ENCODE peak calls at places on chromosome 13, in six cellular contexts. B is SW480; R is right cardiac atrium; N is iPS DF 6.9; T is activated CD4-positive, alpha-beta T cell treated with anti-CD3 and anti-CD28 coated beads, Interleukin-2, amount 50 U/mL, for 24 hours; A is T-helper 2 cell. L is an unnamed sample.

GRCh38 chr13:78993792-78994191 is 334.8 kb upstream of the OBI1 start:
- DNase-seq in B (no peak), T (no peak), N (no peak), A (no peak), R (no peak), L (no peak)

GRCh38 chr13:94330552-94331071 is 148.9 kb downstream of the DCT start:
- DNase-seq in A (no peak), N (no peak), R (no peak), B (no peak), T (no peak), L (no peak)

GRCh38 chr13:93305886-93306285 is 79.3 kb downstream of the GPC6 start:
- DNase-seq in A (no peak), T (no peak), N (no peak), B (no peak), R (no peak), L (no peak)

GRCh38 chr13:51097353-51098043 is 13.6 kb downstream of the C13orf42 start:
- DNase-seq in T (no peak), A (no peak), B (no peak), N (no peak), R (no peak), L (no peak)

GRCh38 chr13:89951341-89951740 is 1396.1 kb upstream of the MIR17HG start:
- DNase-seq in T (no peak), A (no peak), B (no peak), N (no peak), R (no peak), L (no peak)

GRCh38 chr13:51684076-51684475 is 99.8 kb downstream of the WDFY2 start:
- DNase-seq in A (no peak), R (no peak), N (no peak), B (no peak), T (no peak), L (no peak)

GRCh38 chr13:49374585-49375290 is 69.1 kb downstream of the CAB39L start:
- DNase-seq in A (no peak), T (no peak), B (peak), N (no peak), R (no peak), L (no peak)

GRCh38 chr13:111202745-111203144 is 87.6 kb downstream of the ARHGEF7 start:
- DNase-seq in R (no peak), T (no peak), A (no peak), B (no peak), N (no peak), L (no peak)

GRCh38 chr13:112711528-112712265 is 21.9 kb downstream of the ATP11A start:
- DNase-seq in T (no peak), N (peak), R (peak), B (peak), A (no peak), L (peak)

GRCh38 chr13:36344886-36345437 is 1.2 kb downstream of the SPART start:
- DNase-seq in B (no peak), T (no peak), N (no peak), R (no peak), A (no peak), L (no peak)

GRCh38 chr13:53010374-53011105 is 18.1 kb upstream of the OLFM4 start:
- DNase-seq in A (no peak), B (peak), R (no peak), T (no peak), N (no peak), L (no peak)

GRCh38 chr13:27744861-27745260 is 47.4 kb upstream of the GSX1 start:
- DNase-seq in N (no peak), T (no peak), A (no peak), B (no peak), R (no peak), L (no peak)

GRCh38 chr13:43195112-43195511 is 171.7 kb downstream of the DNAJC15 start:
- DNase-seq in B (no peak), T (no peak), A (no peak), N (no peak), R (no peak), L (no peak)

GRCh38 chr13:33490461-33491327 is 205.1 kb upstream of the STARD13 start:
- DNase-seq in B (no peak), A (no peak), N (peak), R (peak), T (no peak), L (no peak)

GRCh38 chr13:29892149-29892548 is 41.7 kb upstream of the UBL3 start:
- DNase-seq in A (no peak), N (no peak), T (no peak), B (no peak), R (no peak), L (no peak)

GRCh38 chr13:21322988-21323387 is 136.1 kb downstream of the ZDHHC20 start:
- DNase-seq in N (no peak), A (no peak), R (no peak), B (no peak), T (no peak), L (no peak)

GRCh38 chr13:23330356-23330755 is 103.1 kb downstream of the SACS start:
- DNase-seq in B (no peak), R (no peak), T (no peak), A (no peak), N (no peak), L (no peak)

GRCh38 chr13:43356566-43356965 is 333.2 kb downstream of the DNAJC15 start:
- DNase-seq in T (no peak), A (no peak), N (no peak), R (no peak), B (no peak), L (no peak)

GRCh38 chr13:113623491-113624234 is 34.3 kb downstream of the ATP4B start:
- DNase-seq in N (no peak), B (no peak), A (no peak), R (no peak), T (no peak), L (no peak)

GRCh38 chr13:99894835-99895427 is 76.6 kb downstream of the ZIC5 start:
- DNase-seq in A (no peak), T (no peak), B (no peak), R (no peak), N (no peak), L (no peak)

GRCh38 chr13:98537306-98537705 is 39.6 kb downstream of the STK24 start:
- DNase-seq in R (no peak), B (no peak), N (no peak), A (no peak), T (no peak), L (no peak)

GRCh38 chr13:113973218-113974164 is at the start of gene C13orf46:
- DNase-seq in R (peak), N (no peak), A (no peak), T (no peak), B (no peak), L (no peak)

GRCh38 chr13:37878921-37879320 is 9.3 kb upstream of the TRPC4 start:
- DNase-seq in R (no peak), N (no peak), T (no peak), A (no peak), B (no peak), L (no peak)

GRCh38 chr13:101415358-101416174 is 742 bp downstream of the NALCN start:
- DNase-seq in B (no peak), R (no peak), A (no peak), N (no peak), T (no peak), L (no peak)

GRCh38 chr13:76711515-76712182 is 174.6 kb downstream of the KCTD12 start:
- DNase-seq in A (no peak), T (no peak), N (no peak), R (peak), B (no peak), L (no peak)

GRCh38 chr13:105579821-105580707 is 955.4 kb downstream of the EFNB2 start:
- DNase-seq in R (no peak), B (no peak), N (no peak), A (no peak), T (no peak), L (no peak)

GRCh38 chr13:68023838-68024581 is 793.9 kb upstream of the PCDH9 start:
- DNase-seq in N (peak), R (no peak), A (no peak), B (no peak), T (no peak), L (no peak)

GRCh38 chr13:42107006-42107405 is 58.6 kb downstream of the DGKH start:
- DNase-seq in N (no peak), R (no peak), A (no peak), B (no peak), T (no peak), L (no peak)

L was measured in coronary artery.